ENCODE peak calls at places on chromosomes 2 and 18, in four cellular contexts. I is A549, O is K562, L is HepG2. J is an unnamed sample.
A peak's percentile ranks its signal among the peaks of the same experiment; 100 is the strongest.

GRCh38 chr18:24868760-24869237 is 408.4 kb downstream of the HRH4 start:
- DNase-seq in O (no peak), I (no peak), L (no peak), J (no peak)

GRCh38 chr2:133710613-133711012 is 142.3 kb upstream of the NCKAP5 start:
- DNase-seq in I (no peak), L (no peak), O (no peak), J (no peak)

GRCh38 chr2:203808041-203808750 is 59.4 kb upstream of the CTLA4 start:
- DNase-seq in L (no peak), O (no peak), I (no peak), J (no peak)

GRCh38 chr18:48203961-48204666 is 205.1 kb downstream of the ZBTB7C start:
- DNase-seq in O (no peak), I (no peak), L (no peak), J (no peak)

GRCh38 chr2:19120941-19121750 is 237.3 kb downstream of the OSR1 start:
- DNase-seq in L (peak; percentile 26), I (no peak), O (no peak), J (no peak)

GRCh38 chr18:1394426-1394825 is 489.8 kb downstream of the ADCYAP1 start:
- DNase-seq in L (no peak), O (no peak), I (no peak), J (no peak)

GRCh38 chr2:149735237-149735958 is 147.8 kb upstream of the MMADHC start:
- DNase-seq in L (no peak), I (no peak), O (no peak), J (no peak)

GRCh38 chr2:218396688-218397501 is 2.8 kb upstream of the CTDSP1 start:
- DNase-seq in I (peak; percentile 76), O (no peak), L (peak; percentile 62), J (peak; percentile 76)

GRCh38 chr18:73768043-73768442 is 379.6 kb downstream of the FBXO15 start:
- DNase-seq in I (no peak), O (no peak), L (no peak), J (no peak)

GRCh38 chr2:217316743-217317142 is 456.9 kb upstream of the TNP1 start:
- DNase-seq in O (no peak), L (no peak), I (no peak), J (no peak)

GRCh38 chr2:76867854-76868253 is 654.3 kb downstream of the LRRTM4 start:
- DNase-seq in I (no peak), L (no peak), O (no peak), J (no peak)

GRCh38 chr18:11387880-11388279 is 221.5 kb upstream of the SLC35G4 start:
- DNase-seq in L (peak; percentile 76), I (peak; percentile 73), O (peak; percentile 41), J (no peak)

GRCh38 chr2:159211447-159212396 is 74.8 kb downstream of the WDSUB1 start:
- DNase-seq in L (peak; percentile 67), I (no peak), O (no peak), J (peak; percentile 60)

GRCh38 chr2:241415196-241415595 is 59.1 kb downstream of the FARP2 start:
- DNase-seq in L (no peak), I (no peak), O (no peak), J (no peak)

GRCh38 chr2:99380376-99381010 is 43.3 kb downstream of the EIF5B start:
- DNase-seq in O (no peak), L (no peak), I (no peak), J (no peak)

GRCh38 chr18:23683671-23684070 is 5.6 kb upstream of the LAMA3 start:
- DNase-seq in I (no peak), L (no peak), O (no peak), J (no peak)

GRCh38 chr2:233822781-233823730 is 31.3 kb downstream of the HJURP start:
- DNase-seq in L (no peak), I (peak; percentile 40), O (no peak), J (no peak)

GRCh38 chr2:150027164-150027563 is 439.6 kb upstream of the MMADHC start:
- DNase-seq in O (no peak), L (no peak), I (no peak), J (no peak)

GRCh38 chr2:146952691-146953090 is 892.1 kb upstream of the ACVR2A start:
- DNase-seq in I (no peak), L (no peak), O (no peak), J (no peak)

GRCh38 chr18:34709631-34710429 is at the start of gene DTNA:
- DNase-seq in I (no peak), L (no peak), O (no peak), J (no peak)

GRCh38 chr2:32882911-32883810 is 63.6 kb upstream of the LTBP1 start:
- DNase-seq in O (no peak), L (no peak), I (no peak), J (no peak)

GRCh38 chr2:55156326-55156725 is 75.8 kb downstream of the CLHC1 start:
- DNase-seq in O (no peak), L (no peak), I (no peak), J (no peak)

GRCh38 chr2:231387904-231388724 is 7.4 kb upstream of the B3GNT7 start:
- DNase-seq in L (peak; percentile 73), O (no peak), I (no peak), J (no peak)

GRCh38 chr18:5770176-5770575 is 125.1 kb downstream of the TMEM200C start:
- DNase-seq in L (no peak), I (no peak), O (no peak), J (no peak)

GRCh38 chr2:26184555-26185303 is 11.8 kb downstream of the GAREM2 start:
- DNase-seq in L (no peak), I (peak; percentile 86), O (peak; percentile 91), J (peak; percentile 46)

GRCh38 chr2:239223330-239224248 is 177.2 kb downstream of the HDAC4 start:
- DNase-seq in L (peak; percentile 79), I (no peak), O (no peak), J (no peak)

GRCh38 chr18:23864620-23865019 is 149.9 kb upstream of the TTC39C start:
- DNase-seq in O (no peak), I (no peak), L (no peak), J (no peak)

GRCh38 chr18:63508634-63509033 is 31.9 kb downstream of the SERPINB5 start:
- DNase-seq in O (no peak), I (no peak), L (no peak), J (no peak)

GRCh38 chr2:161321944-161322343 is 13.7 kb downstream of the PSMD14 start:
- DNase-seq in I (no peak), L (no peak), O (no peak), J (no peak)

GRCh38 chr2:106869512-106870276 is 16.3 kb downstream of the ST6GAL2 start:
- DNase-seq in O (no peak), I (no peak), L (no peak), J (no peak)
- TF ChIP-seq PHF8 in O (no peak), I (no peak), L (no peak), J (no peak)

GRCh38 chr2:214796901-214797300 is 12.6 kb downstream of the BARD1 start:
- DNase-seq in L (no peak), O (no peak), I (no peak), J (no peak)

GRCh38 chr2:214801068-214801467 is 8.4 kb downstream of the BARD1 start:
- DNase-seq in L (no peak), O (no peak), I (no peak), J (no peak)

GRCh38 chr2:214800180-214800579 is 9.3 kb downstream of the BARD1 start:
- DNase-seq in L (no peak), I (no peak), O (no peak), J (no peak)

GRCh38 chr2:214801768-214802397 is 7.6 kb downstream of the BARD1 start:
- DNase-seq in O (no peak), I (no peak), L (no peak), J (no peak)
- TF ChIP-seq PHF8 in O (no peak), I (no peak), L (no peak), J (no peak)

GRCh38 chr18:47151457-47151856 is 1.2 kb upstream of the HDHD2 start:
- DNase-seq in O (no peak), L (no peak), I (no peak), J (no peak)

GRCh38 chr18:47149457-47150028 is 757 bp downstream of the HDHD2 start:
- DNase-seq in I (peak; percentile 1), O (peak; percentile 32), L (peak; percentile 24), J (no peak)

GRCh38 chr18:47150824-47151366 is 595 bp upstream of the HDHD2 start:
- DNase-seq in I (no peak), O (no peak), L (peak; percentile 3), J (no peak)

DNA sequence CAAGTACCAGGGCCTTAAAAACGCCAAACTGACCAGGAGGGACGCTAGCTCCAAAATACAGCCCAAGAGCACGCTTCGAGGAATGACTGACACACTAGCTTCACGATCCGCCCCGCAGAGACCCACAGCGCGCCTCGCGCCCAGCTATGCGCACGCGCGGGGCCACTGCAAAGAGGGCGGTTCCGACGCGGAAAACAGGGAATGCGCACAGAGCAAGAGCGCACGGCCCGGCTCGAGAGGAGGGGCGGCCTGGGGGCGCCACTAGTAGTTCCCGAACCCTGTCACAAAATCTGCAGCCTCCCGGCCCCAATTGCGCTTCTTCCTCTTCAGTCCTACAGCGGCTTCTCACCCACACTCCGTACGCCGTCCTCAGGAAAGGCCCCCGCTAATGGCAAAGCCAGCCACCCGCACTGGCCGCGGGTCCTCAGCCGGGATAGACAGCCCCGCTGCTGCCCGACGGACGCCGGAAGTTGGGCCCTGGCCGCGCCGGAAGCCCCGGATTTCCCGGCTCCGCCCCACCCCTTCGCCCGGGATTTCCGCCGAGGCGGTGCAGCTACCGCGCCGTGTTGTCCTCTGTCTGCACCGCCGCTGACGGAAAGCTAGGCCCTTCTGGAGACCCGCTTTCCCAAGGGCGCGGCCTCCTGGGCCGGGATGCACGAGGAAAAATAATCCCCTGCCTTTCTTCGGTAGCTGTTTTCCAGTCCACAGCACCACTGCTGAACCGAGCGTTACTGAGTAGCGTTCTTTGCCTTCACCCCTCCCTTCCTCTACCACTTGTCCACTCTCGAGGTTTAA is at the start of gene HDHD2:
- DNase-seq in O (peak; percentile 73), I (peak; percentile 74), L (peak; percentile 58), J (peak; percentile 21)
- TF ChIP-seq PHF8 in O (peak; percentile 93), I (peak; percentile 88), L (peak; percentile 99), J (peak; percentile 91)

GRCh38 chr2:120441744-120442471 is 96.0 kb downstream of the INHBB start:
- DNase-seq in O (no peak), L (peak; percentile 77), I (no peak), J (peak; percentile 70)

GRCh38 chr2:120444691-120445240 is 98.8 kb downstream of the INHBB start:
- DNase-seq in I (no peak), L (no peak), O (no peak), J (no peak)

GRCh38 chr2:120442541-120442922 is 96.6 kb downstream of the INHBB start:
- DNase-seq in L (no peak), O (no peak), I (no peak), J (no peak)

GRCh38 chr2:120443946-120444345 is 98.0 kb downstream of the INHBB start:
- DNase-seq in O (no peak), I (no peak), L (no peak), J (no peak)

GRCh38 chr2:120442923-120443571 is 97.1 kb downstream of the INHBB start:
- DNase-seq in O (peak; percentile 93), I (peak; percentile 18), L (no peak), J (peak; percentile 70)
- TF ChIP-seq PHF8 in O (no peak), I (no peak), L (no peak), J (no peak)

J was measured in H1.